ENCODE peak calls at places on chromosomes 1 and 21, in seven cellular contexts. Z is keratinocyte, W is neural progenitor cell, Y is colonic mucosa, T is PC-3, V is IMR-90, U is endodermal cell. I is an unnamed sample.

GRCh38 chr1:246139745-246140182 is 367.3 kb downstream of the SMYD3 start:
- DNase-seq in Z (peak; percentile 75), W (no peak), Y (no peak), T (peak; percentile 97), V (peak; percentile 93), U (no peak), I (peak; percentile 70)

GRCh38 chr1:240092301-240093119 is 827 bp downstream of the FMN2 start:
- DNase-seq in Z (no peak), W (peak; percentile 70), Y (peak; percentile 23), T (peak; percentile 60), V (peak; percentile 74), U (peak; percentile 80), I (peak; percentile 81)

GRCh38 chr1:200888349-200888838 is 6.3 kb upstream of the INAVA start:
- DNase-seq in Z (no peak), W (peak; percentile 16), Y (no peak), T (peak; percentile 53), V (no peak), U (peak; percentile 68), I (no peak)

GRCh38 chr1:115771094-115771846 is 2.8 kb upstream of the CASQ2 start:
- DNase-seq in Z (peak; percentile 69), W (no peak), Y (no peak), T (no peak), V (no peak), U (no peak), I (no peak)

GRCh38 chr21:36504067-36505058 is 24.4 kb upstream of the CLDN14 start:
- DNase-seq in Z (peak; percentile 19), W (peak; percentile 55), Y (peak; percentile 48), T (peak; percentile 78), V (peak; percentile 68), U (no peak), I (peak; percentile 85)

GRCh38 chr1:162014202-162014601 is 9.5 kb downstream of the OLFML2B start:
- DNase-seq in Z (no peak), W (no peak), Y (no peak), T (no peak), V (no peak), U (no peak), I (no peak)

GRCh38 chr1:87329051-87329755 is 523 bp downstream of the LMO4 start:
- DNase-seq in Z (no peak), W (peak; percentile 76), Y (peak; percentile 66), T (peak; percentile 30), V (peak; percentile 33), U (peak; percentile 78), I (peak; percentile 82)

GRCh38 chr1:81695741-81696140 is 105.0 kb upstream of the ADGRL2 start:
- DNase-seq in Z (no peak), W (no peak), Y (no peak), T (peak; percentile 66), V (peak; percentile 81), U (no peak), I (peak; percentile 70)

GRCh38 chr1:22184892-22185612 is 42.2 kb upstream of the WNT4 start:
- DNase-seq in Z (no peak), W (peak; percentile 11), Y (no peak), T (no peak), V (no peak), U (peak; percentile 78), I (no peak)

GRCh38 chr1:195951313-195951712 is 656.9 kb downstream of the KCNT2 start:
- DNase-seq in Z (no peak), W (no peak), Y (no peak), T (no peak), V (no peak), U (no peak), I (no peak)

GRCh38 chr1:109892476-109893368 is 17.9 kb upstream of the CSF1 start:
- DNase-seq in Z (peak; percentile 91), W (no peak), Y (no peak), T (no peak), V (peak; percentile 57), U (no peak), I (no peak)

GRCh38 chr1:231442735-231443134 is 20.6 kb upstream of the EGLN1 start:
- DNase-seq in Z (no peak), W (no peak), Y (no peak), T (no peak), V (no peak), U (no peak), I (no peak)

GRCh38 chr1:33334081-33334552 is 13.2 kb upstream of the A3GALT2 start:
- DNase-seq in Z (no peak), W (peak; percentile 34), Y (no peak), T (no peak), V (no peak), U (no peak), I (no peak)
- H3K36me3 ChIP-seq in Z (peaks cover 44% of the 10 kb centered on the region), W (no peaks in the 10 kb centered on the region), Y (peaks cover 13% of the 10 kb centered on the region), T (peaks cover 65% of the 10 kb centered on the region), V (peaks cover 55% of the 10 kb centered on the region), U (peaks cover 55% of the 10 kb centered on the region), I (peaks cover 53% of the 10 kb centered on the region)

GRCh38 chr1:173248247-173248940 is 41.3 kb upstream of the TNFSF4 start:
- DNase-seq in Z (no peak), W (no peak), Y (no peak), T (no peak), V (no peak), U (no peak), I (no peak)

GRCh38 chr1:173255214-173255813 is 48.2 kb upstream of the TNFSF4 start:
- DNase-seq in Z (no peak), W (peak; percentile 45), Y (peak; percentile 34), T (peak; percentile 90), V (peak; percentile 61), U (peak; percentile 46), I (peak; percentile 71)

GRCh38 chr1:173257805-173258204 is 50.7 kb upstream of the TNFSF4 start:
- DNase-seq in Z (no peak), W (peak; percentile 13), Y (no peak), T (peak; percentile 23), V (no peak), U (peak; percentile 40), I (no peak)

GRCh38 chr1:173249349-173249748 is 42.2 kb upstream of the TNFSF4 start:
- DNase-seq in Z (no peak), W (no peak), Y (no peak), T (peak; percentile 51), V (no peak), U (no peak), I (peak; percentile 51)

GRCh38 chr1:173253046-173253445 is 45.9 kb upstream of the TNFSF4 start:
- DNase-seq in Z (no peak), W (no peak), Y (no peak), T (peak; percentile 45), V (peak; percentile 61), U (no peak), I (no peak)
- H3K4me3 ChIP-seq in Z (no peak overlapping the region), W (no peak overlapping the region), Y (no peak overlapping the region), T (no peak overlapping the region), V (no peak overlapping the region), U (no peak overlapping the region), I (no peak overlapping the region)

GRCh38 chr1:20578062-20578461 is 10.8 kb upstream of the CDA start:
- DNase-seq in Z (no peak), W (no peak), Y (no peak), T (peak; percentile 91), V (no peak), U (no peak), I (no peak)

GRCh38 chr1:20578721-20579380 is 10.0 kb upstream of the CDA start:
- DNase-seq in Z (no peak), W (no peak), Y (no peak), T (peak; percentile 74), V (peak; percentile 73), U (no peak), I (no peak)

GRCh38 chr1:20573987-20574386 is 14.9 kb upstream of the CDA start:
- DNase-seq in Z (no peak), W (no peak), Y (no peak), T (no peak), V (no peak), U (no peak), I (no peak)

GRCh38 chr1:20574686-20575543 is 14.0 kb upstream of the CDA start:
- DNase-seq in Z (no peak), W (peak; percentile 88), Y (peak; percentile 95), T (peak; percentile 87), V (peak; percentile 75), U (peak; percentile 99), I (peak; percentile 51)

GRCh38 chr1:20575544-20576056 is 13.3 kb upstream of the CDA start:
- DNase-seq in Z (no peak), W (no peak), Y (no peak), T (no peak), V (no peak), U (no peak), I (no peak)
- H3K9ac ChIP-seq in Z (no peak overlapping the region), W (no peak overlapping the region), Y (no peak overlapping the region), T (no peak overlapping the region), V (no peak overlapping the region), U (no peak overlapping the region), I (no peak overlapping the region)

GRCh38 chr1:44642925-44643324 is 31.4 kb downstream of the TMEM53 start:
- DNase-seq in Z (no peak), W (no peak), Y (no peak), T (no peak), V (no peak), U (no peak), I (no peak)
- H3K36me3 ChIP-seq in Z (peaks cover 57% of the 10 kb centered on the region), W (no peaks in the 10 kb centered on the region), Y (peaks cover 14% of the 10 kb centered on the region), T (peaks cover 12% of the 10 kb centered on the region), V (peaks cover 65% of the 10 kb centered on the region), U (peaks cover 76% of the 10 kb centered on the region), I (peaks cover 44% of the 10 kb centered on the region)

DNA sequence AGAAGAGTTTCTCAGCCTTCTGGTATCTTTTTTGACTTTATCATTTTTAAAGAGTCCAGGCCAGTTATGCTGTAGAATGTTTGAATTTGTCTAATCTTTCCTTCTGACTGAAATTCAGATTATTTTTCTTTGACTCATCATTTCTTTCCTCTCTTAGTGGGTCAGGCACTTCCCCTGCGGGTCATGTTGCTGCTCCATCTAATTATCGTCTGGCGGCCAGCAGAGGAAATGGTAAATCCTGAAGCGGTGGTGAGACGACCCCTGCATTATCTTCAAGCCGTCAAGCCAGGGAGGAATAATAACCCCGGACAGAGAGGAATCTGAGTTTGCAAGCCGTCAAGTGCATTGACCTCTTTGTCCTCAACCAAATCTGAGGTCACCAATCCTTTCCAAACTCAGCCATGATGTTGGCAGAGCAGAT is 102.1 kb downstream of the ADSS2 start:
- DNase-seq in Z (no peak), W (no peak), Y (no peak), T (no peak), V (peak; percentile 31), U (peak; percentile 36), I (peak; percentile 48)
- H3K4me3 ChIP-seq in Z (no peak overlapping the region), W (no peak overlapping the region), Y (no peak overlapping the region), T (no peak overlapping the region), V (no peak overlapping the region), U (no peak overlapping the region), I (peak overlapping the region; percentile 46)

I was measured in adipocyte.